ENCODE peak calls at places on chromosomes 13 and 19, in four cellular contexts. G is hepatocyte; R is CD8-positive, alpha-beta memory T cell; X is SK-N-SH. Y is an unnamed sample. For H3K4me1, the result is how much of the 10 kb centered on the place peaks cover.

GRCh38 chr13:29908411-29908810 is 58.0 kb upstream of the UBL3 start:
- DNase-seq in R (no peak), G (no peak), X (no peak), Y (no peak)

GRCh38 chr19:48064509-48064908 is 20.6 kb upstream of the CABP5 start:
- DNase-seq in G (no peak), X (no peak), R (no peak), Y (no peak)

GRCh38 chr19:52397310-52398090 is at the start of gene ZNF528:
- DNase-seq in G (peak), X (peak), R (peak), Y (peak)

GRCh38 chr19:3389876-3390361 is 23.5 kb downstream of the NFIC start:
- DNase-seq in R (no peak), X (no peak), G (no peak), Y (peak)

GRCh38 chr19:48565090-48565489 is 13.1 kb downstream of the SULT2B1 start:
- DNase-seq in G (peak), R (no peak), X (no peak), Y (no peak)

GRCh38 chr13:108195146-108195545 is 20.2 kb downstream of the LIG4 start:
- DNase-seq in G (no peak), X (no peak), R (no peak), Y (no peak)

GRCh38 chr13:113926301-113926761 is 47.5 kb downstream of the C13orf46 start:
- DNase-seq in R (no peak), X (no peak), G (no peak), Y (no peak)

GRCh38 chr19:53394522-53394973 is 401 bp upstream of the ZNF765 start:
- DNase-seq in X (peak), G (peak), R (no peak), Y (peak)

GRCh38 chr13:30572859-30573275 is 44.9 kb upstream of the USPL1 start:
- DNase-seq in G (peak), R (no peak), X (peak), Y (peak)

GRCh38 chr19:51651216-51651846 is 4.7 kb upstream of the SIGLEC14 start:
- DNase-seq in R (no peak), X (no peak), G (no peak), Y (no peak)

GRCh38 chr13:102687520-102687919 is 7.3 kb downstream of the METTL21C start:
- DNase-seq in G (no peak), X (no peak), R (no peak), Y (no peak)

GRCh38 chr13:113927661-113928581 is 46.0 kb downstream of the C13orf46 start:
- DNase-seq in X (no peak), R (no peak), G (peak), Y (no peak)

GRCh38 chr13:110491869-110492268 is 69.7 kb downstream of the RAB20 start:
- DNase-seq in X (no peak), G (no peak), R (no peak), Y (no peak)

GRCh38 chr19:53102186-53102585 is 1.0 kb downstream of the ZNF160 start:
- DNase-seq in X (peak), R (no peak), G (peak), Y (no peak)

GRCh38 chr13:67015976-67016600 is 214.0 kb downstream of the PCDH9 start:
- DNase-seq in X (no peak), R (no peak), G (no peak), Y (no peak)

GRCh38 chr19:32339988-32340874 is 5.2 kb upstream of the ZNF507 start:
- DNase-seq in R (peak), G (peak), X (peak), Y (peak)

GRCh38 chr13:49627831-49628652 is at the start of gene ARL11:
- DNase-seq in R (no peak), X (no peak), G (peak), Y (peak)

GRCh38 chr13:97702614-97703013 is 250.9 kb upstream of the IPO5 start:
- DNase-seq in X (no peak), G (no peak), R (no peak), Y (no peak)

GRCh38 chr13:60836821-60837220 is 439.8 kb downstream of the TDRD3 start:
- DNase-seq in X (no peak), G (no peak), R (no peak), Y (no peak)

GRCh38 chr19:47663911-47664771 is 49.1 kb upstream of the EHD2 start:
- DNase-seq in X (no peak), R (no peak), G (peak), Y (peak)

GRCh38 chr19:8877854-8878705 is 45.9 kb downstream of the MBD3L1 start:
- DNase-seq in R (no peak), X (peak), G (no peak), Y (no peak)

GRCh38 chr19:16042533-16043085 is 33.7 kb upstream of the TPM4 start:
- DNase-seq in X (peak), R (no peak), G (no peak), Y (no peak)

GRCh38 chr13:25930655-25931054 is 121.2 kb downstream of the SHISA2 start:
- DNase-seq in R (no peak), X (peak), G (no peak), Y (no peak)

GRCh38 chr19:54388803-54389144 is 24.0 kb upstream of the LAIR1 start:
- DNase-seq in G (no peak), R (no peak), X (no peak), Y (no peak)

GRCh38 chr13:112346173-112346898 is 29.8 kb upstream of the SPACA7 start:
- DNase-seq in G (peak), X (no peak), R (no peak), Y (no peak)

GRCh38 chr19:13953021-13953531 is 767 bp downstream of the DCAF15 start:
- DNase-seq in R (no peak), X (no peak), G (peak), Y (peak)

GRCh38 chr19:1041835-1042685 is 2.2 kb downstream of the ABCA7 start:
- DNase-seq in R (no peak), G (no peak), X (no peak), Y (no peak)

DNA sequence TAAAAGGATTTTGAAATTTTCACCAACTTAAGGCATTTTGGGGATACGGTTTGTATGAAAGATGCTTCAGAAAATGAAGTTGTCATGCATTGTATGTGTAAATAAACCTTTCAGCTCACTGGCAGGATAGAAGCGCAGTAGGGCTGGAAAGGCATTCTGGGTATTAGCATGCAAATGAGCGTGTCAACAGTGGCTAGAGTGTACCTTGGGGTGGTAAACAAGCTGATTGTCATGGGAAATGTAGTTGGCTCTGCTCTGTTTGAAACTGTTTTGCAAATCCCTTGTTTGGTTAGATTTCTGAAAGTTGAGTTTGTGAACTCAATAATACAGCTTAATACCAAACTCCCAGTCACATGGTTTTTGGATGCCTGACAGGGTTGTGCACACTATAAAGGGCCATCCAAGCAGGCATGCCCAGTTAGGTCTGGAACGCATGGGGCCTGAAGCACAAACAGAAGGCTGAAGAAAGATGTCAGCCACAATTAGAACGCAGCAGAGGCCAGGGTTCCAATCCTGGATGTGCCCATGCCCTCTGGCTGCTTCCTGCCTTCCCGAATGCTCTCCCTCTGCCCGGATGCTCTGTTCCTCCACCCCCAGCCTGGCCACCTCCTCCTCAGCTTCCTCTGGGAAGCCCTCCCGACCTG is 14.6 kb downstream of the GSX1 start:
- DNase-seq in R (no peak), X (no peak), G (no peak), Y (no peak)
- H3K4me1 ChIP-seq in R (under half), X (under half), G (under half), Y (under half)

GRCh38 chr19:41892173-41892902 is 9.4 kb downstream of the ARHGEF1 start:
- DNase-seq in G (no peak), X (no peak), R (no peak), Y (no peak)
- H3K4me1 ChIP-seq in G (under half), X (under half), R (half or more), Y (under half)

GRCh38 chr19:49862411-49863253 is 4.7 kb downstream of the PNKP start:
- DNase-seq in R (no peak), X (peak), G (no peak), Y (peak)

GRCh38 chr19:49861127-49861526 is 6.2 kb downstream of the PNKP start:
- DNase-seq in X (no peak), G (peak), R (no peak), Y (no peak)

GRCh38 chr19:49863254-49863934 is 4.0 kb downstream of the PNKP start:
- DNase-seq in G (no peak), X (no peak), R (no peak), Y (no peak)

GRCh38 chr19:49860716-49861100 is 6.7 kb downstream of the PNKP start:
- DNase-seq in G (no peak), X (no peak), R (no peak), Y (no peak)

GRCh38 chr19:49861541-49862410 is 5.6 kb downstream of the PNKP start:
- DNase-seq in R (no peak), G (no peak), X (no peak), Y (peak)
- H3K4me1 ChIP-seq in R (under half), G (under half), X (under half), Y (under half)

GRCh38 chr19:18503971-18504885 is 17.6 kb downstream of the ELL start:
- DNase-seq in X (no peak), G (peak), R (no peak), Y (no peak)

GRCh38 chr19:18502236-18502632 is 19.6 kb downstream of the ELL start:
- DNase-seq in G (no peak), R (no peak), X (no peak), Y (peak)

GRCh38 chr19:18502633-18503294 is 19.1 kb downstream of the ELL start:
- DNase-seq in R (no peak), X (peak), G (no peak), Y (peak)

GRCh38 chr19:18504886-18505610 is 16.8 kb downstream of the ELL start:
- DNase-seq in G (no peak), X (no peak), R (no peak), Y (no peak)

GRCh38 chr19:18503337-18503970 is 18.4 kb downstream of the ELL start:
- DNase-seq in X (no peak), G (no peak), R (no peak), Y (no peak)
- H3K4me1 ChIP-seq in X (half or more), G (under half), R (half or more), Y (half or more)

GRCh38 chr19:6099633-6100032 is 10.7 kb downstream of the RFX2 start:
- DNase-seq in X (no peak), R (no peak), G (no peak), Y (no peak)

GRCh38 chr19:6099037-6099436 is 11.3 kb downstream of the RFX2 start:
- DNase-seq in G (no peak), R (no peak), X (no peak), Y (no peak)

GRCh38 chr19:6095760-6096159 is 14.5 kb downstream of the RFX2 start:
- DNase-seq in X (no peak), G (no peak), R (no peak), Y (no peak)

GRCh38 chr19:6098574-6098973 is 11.7 kb downstream of the RFX2 start:
- DNase-seq in G (no peak), X (no peak), R (no peak), Y (no peak)

GRCh38 chr19:6097911-6098310 is 12.4 kb downstream of the RFX2 start:
- DNase-seq in X (no peak), G (no peak), R (no peak), Y (no peak)
- H3K4me1 ChIP-seq in X (under half), G (under half), R (under half), Y (under half)

Y was measured in thyroid gland.